ENCODE peak calls at places on chromosome 13, in ten cellular contexts. V, S, A, Y, K, E, H, I, P and G are unnamed samples.

GRCh38 chr13:103772576-103772975 is 706.4 kb upstream of the SLC10A2 start:
- DNase-seq in A (no peak), V (no peak), K (no peak), H (no peak), P (no peak), I (no peak), E (no peak), S (no peak), Y (no peak), G (no peak)

GRCh38 chr13:46571189-46571901 is 18.4 kb downstream of the LRCH1 start:
- DNase-seq in Y (no peak), E (no peak), I (no peak), P (no peak), V (no peak), H (no peak), K (no peak), A (no peak), S (no peak), G (no peak)

GRCh38 chr13:21051675-21052074 is 9.7 kb downstream of the LATS2 start:
- DNase-seq in V (no peak), S (no peak), A (no peak), Y (no peak), I (no peak), K (no peak), H (no peak), P (no peak), E (no peak), G (no peak)

GRCh38 chr13:95180513-95181245 is 120.6 kb downstream of the ABCC4 start:
- DNase-seq in P (no peak), Y (no peak), V (no peak), K (no peak), A (no peak), S (no peak), H (no peak), I (no peak), E (no peak), G (no peak)

GRCh38 chr13:111210945-111211469 is 95.9 kb downstream of the ARHGEF7 start:
- DNase-seq in Y (no peak), P (no peak), E (no peak), I (no peak), K (no peak), A (no peak), V (no peak), S (no peak), H (peak; percentile 15), G (no peak)

GRCh38 chr13:25584975-25585374 is 213.2 kb downstream of the ATP8A2 start:
- DNase-seq in P (no peak), I (no peak), H (no peak), Y (no peak), K (no peak), S (no peak), V (no peak), A (no peak), E (no peak), G (no peak)

GRCh38 chr13:30711375-30711774 is 24.0 kb upstream of the ALOX5AP start:
- DNase-seq in H (no peak), K (no peak), S (no peak), I (no peak), V (no peak), P (no peak), A (no peak), E (no peak), Y (no peak), G (no peak)

GRCh38 chr13:96391606-96392005 is 301.7 kb downstream of the HS6ST3 start:
- DNase-seq in I (no peak), K (no peak), H (no peak), E (no peak), S (no peak), Y (no peak), A (no peak), V (no peak), P (no peak), G (no peak)